ENCODE peak calls at places on chromosomes 5 and 9, in six cellular contexts. A, N, G, W, D and T are unnamed samples.

GRCh38 chr9:128005938-128006337 is 25.1 kb upstream of the EEIG1 start:
- DNase-seq in A (no peak), N (no peak), G (peak), W (peak), D (no peak), T (no peak)

GRCh38 chr5:162154242-162154641 is 86.7 kb downstream of the GABRG2 start:
- DNase-seq in A (no peak), N (no peak), G (no peak), W (no peak), D (no peak), T (no peak)

GRCh38 chr5:80282054-80282453 is 26.2 kb upstream of the SERINC5 start:
- DNase-seq in A (no peak), N (no peak), G (no peak), W (no peak), D (no peak), T (no peak)

GRCh38 chr5:77645158-77645994 is 6.9 kb upstream of the OTP start:
- DNase-seq in A (no peak), N (no peak), G (peak), W (peak), D (peak), T (no peak)

GRCh38 chr5:98816574-98817222 is 43.2 kb downstream of the RGMB start:
- DNase-seq in A (no peak), N (no peak), G (no peak), W (peak), D (no peak), T (no peak)

GRCh38 chr5:142245776-142246175 is 79.0 kb downstream of the SPRY4 start:
- DNase-seq in A (no peak), N (no peak), G (no peak), W (no peak), D (no peak), T (peak)

GRCh38 chr5:56450766-56451165 is 217.6 kb upstream of the ANKRD55 start:
- DNase-seq in A (no peak), N (no peak), G (no peak), W (no peak), D (no peak), T (no peak)

GRCh38 chr9:7802666-7803065 is 3.1 kb upstream of the DMAC1 start:
- DNase-seq in A (no peak), N (peak), G (no peak), W (no peak), D (no peak), T (no peak)

GRCh38 chr5:154209591-154210081 is 19.1 kb downstream of the GALNT10 start:
- DNase-seq in A (no peak), N (no peak), G (no peak), W (peak), D (no peak), T (peak)

GRCh38 chr9:137456864-137457405 is 2.2 kb downstream of the NSMF start:
- DNase-seq in A (no peak), N (no peak), G (no peak), W (no peak), D (no peak), T (no peak)

GRCh38 chr5:150208187-150209015 is 18.5 kb downstream of the SLC6A7 start:
- DNase-seq in A (no peak), N (peak), G (peak), W (no peak), D (no peak), T (peak)

GRCh38 chr9:10112070-10112469 is 500.7 kb downstream of the PTPRD start:
- DNase-seq in A (no peak), N (no peak), G (no peak), W (no peak), D (no peak), T (no peak)

GRCh38 chr9:136095495-136096058 is 488 bp upstream of the NACC2 start:
- DNase-seq in A (no peak), N (peak), G (peak), W (no peak), D (no peak), T (peak)

GRCh38 chr5:150394103-150394502 is 18.6 kb downstream of the CD74 start:
- DNase-seq in A (no peak), N (peak), G (no peak), W (no peak), D (no peak), T (peak)

GRCh38 chr5:891837-892389 is 688 bp downstream of the BRD9 start:
- DNase-seq in A (no peak), N (peak), G (no peak), W (peak), D (no peak), T (peak)

GRCh38 chr5:108167174-108167573 is 214.7 kb downstream of the FBXL17 start:
- DNase-seq in A (no peak), N (no peak), G (no peak), W (no peak), D (no peak), T (no peak)

GRCh38 chr5:72366324-72366976 is 46.3 kb downstream of the PTCD2 start:
- DNase-seq in A (no peak), N (peak), G (peak), W (peak), D (no peak), T (peak)

GRCh38 chr5:172175263-172175719 is 12.7 kb downstream of the STK10 start:
- DNase-seq in A (peak), N (no peak), G (no peak), W (no peak), D (peak), T (no peak)

GRCh38 chr5:103562084-103562452 is 521 bp downstream of the NUDT12 start:
- DNase-seq in A (no peak), N (no peak), G (no peak), W (no peak), D (no peak), T (no peak)

GRCh38 chr5:36301858-36302603 is at the start of gene RANBP3L:
- DNase-seq in A (no peak), N (peak), G (no peak), W (peak), D (no peak), T (peak)

GRCh38 chr5:21049900-21050299 is 1061.9 kb upstream of the CDH18 start:
- DNase-seq in A (no peak), N (no peak), G (no peak), W (no peak), D (no peak), T (no peak)

GRCh38 chr9:116628706-116629105 is 58.4 kb upstream of the TRIM32 start:
- DNase-seq in A (no peak), N (no peak), G (no peak), W (no peak), D (no peak), T (peak)

GRCh38 chr5:81208904-81209303 is 24.2 kb upstream of the CKMT2 start:
- DNase-seq in A (no peak), N (peak), G (no peak), W (peak), D (no peak), T (no peak)

GRCh38 chr5:55027589-55027988 is 3.5 kb downstream of the GZMK start:
- DNase-seq in A (no peak), N (no peak), G (no peak), W (no peak), D (no peak), T (no peak)

GRCh38 chr5:4058899-4059298 is 463.3 kb downstream of the IRX1 start:
- DNase-seq in A (no peak), N (no peak), G (no peak), W (peak), D (no peak), T (no peak)

GRCh38 chr5:102700126-102700851 is 54.8 kb upstream of the PAM start:
- DNase-seq in A (no peak), N (no peak), G (no peak), W (no peak), D (no peak), T (no peak)

GRCh38 chr9:137816531-137817235 is 60.9 kb upstream of the CACNA1B start:
- DNase-seq in A (no peak), N (no peak), G (no peak), W (no peak), D (no peak), T (no peak)

GRCh38 chr9:124054671-124055212 is 43.2 kb downstream of the LHX2 start:
- DNase-seq in A (no peak), N (peak), G (peak), W (no peak), D (no peak), T (peak)

GRCh38 chr5:177444106-177445051 is 2.2 kb upstream of the PRR7 start:
- DNase-seq in A (peak), N (no peak), G (no peak), W (peak), D (no peak), T (no peak)

GRCh38 chr5:77356740-77357139 is 135.4 kb downstream of the WDR41 start:
- DNase-seq in A (no peak), N (peak), G (no peak), W (no peak), D (no peak), T (peak)

GRCh38 chr5:167895899-167896659 is 395.4 kb upstream of the WWC1 start:
- DNase-seq in A (no peak), N (no peak), G (no peak), W (peak), D (no peak), T (no peak)

GRCh38 chr5:136174021-136174659 is 18.8 kb downstream of the SMIM32 start:
- DNase-seq in A (no peak), N (peak), G (peak), W (peak), D (no peak), T (peak)

GRCh38 chr5:145479862-145480261 is 355.3 kb downstream of the PRELID2 start:
- DNase-seq in A (no peak), N (peak), G (no peak), W (no peak), D (no peak), T (peak)

GRCh38 chr9:16243798-16244197 is 626.7 kb downstream of the BNC2 start:
- DNase-seq in A (no peak), N (no peak), G (no peak), W (no peak), D (no peak), T (no peak)

GRCh38 chr9:87684627-87685204 is 41.2 kb upstream of the CTSL start:
- DNase-seq in A (no peak), N (peak), G (peak), W (peak), D (no peak), T (peak)

GRCh38 chr5:168075387-168075786 is 216.1 kb upstream of the WWC1 start:
- DNase-seq in A (no peak), N (no peak), G (no peak), W (no peak), D (no peak), T (no peak)

GRCh38 chr9:16442622-16443021 is 427.8 kb downstream of the BNC2 start:
- DNase-seq in A (no peak), N (peak), G (peak), W (no peak), D (no peak), T (peak)